ENCODE peak calls at places on chromosomes 4 and X, in five cellular contexts. One of them, this sample, is unnamed.

GRCh38 chrX:79182616-79183015 is 38.1 kb downstream of the GPR174 start:
- DNase-seq in mesothelial cell of epicardium: no peak
- DNase-seq in ureter: no peak
- DNase-seq in NCI-H1105: no peak
- DNase-seq in NCI-H1092: no peak
- DNase-seq in this sample: no peak

GRCh38 chr4:99436462-99436861 is 1.3 kb upstream of the ADH7 start:
- DNase-seq in mesothelial cell of epicardium: no peak
- DNase-seq in ureter: no peak
- DNase-seq in NCI-H1105: no peak
- DNase-seq in NCI-H1092: no peak
- DNase-seq in this sample: no peak

GRCh38 chrX:39814391-39814790 is 283.4 kb downstream of the BCOR start:
- DNase-seq in mesothelial cell of epicardium: no peak
- DNase-seq in ureter: no peak
- DNase-seq in NCI-H1105: no peak
- DNase-seq in NCI-H1092: peak; percentile 12
- DNase-seq in this sample: no peak

GRCh38 chr4:149291463-149291862 is 524.2 kb downstream of the IQCM start:
- DNase-seq in mesothelial cell of epicardium: no peak
- DNase-seq in ureter: no peak
- DNase-seq in NCI-H1105: no peak
- DNase-seq in NCI-H1092: no peak
- DNase-seq in this sample: no peak

GRCh38 chrX:153946910-153947769 is 2.7 kb upstream of the RENBP start:
- DNase-seq in mesothelial cell of epicardium: no peak
- DNase-seq in ureter: no peak
- DNase-seq in NCI-H1105: peak; percentile 83
- DNase-seq in NCI-H1092: peak; percentile 27
- DNase-seq in this sample: no peak

GRCh38 chrX:147838465-147839131 is 73.1 kb upstream of the FMR1 start:
- DNase-seq in mesothelial cell of epicardium: no peak
- DNase-seq in ureter: no peak
- DNase-seq in NCI-H1105: peak; percentile 37
- DNase-seq in NCI-H1092: no peak
- DNase-seq in this sample: no peak

GRCh38 chr4:155705664-155706063 is 39.0 kb downstream of the GUCY1A1 start:
- DNase-seq in mesothelial cell of epicardium: no peak
- DNase-seq in ureter: no peak
- DNase-seq in NCI-H1105: no peak
- DNase-seq in NCI-H1092: no peak
- DNase-seq in this sample: no peak

GRCh38 chrX:18428006-18428405 is 2.6 kb downstream of the CDKL5 start:
- DNase-seq in mesothelial cell of epicardium: no peak
- DNase-seq in ureter: no peak
- DNase-seq in NCI-H1105: no peak
- DNase-seq in NCI-H1092: no peak
- DNase-seq in this sample: no peak

GRCh38 chr4:94947681-94948108 is 189.9 kb downstream of the BMPR1B start:
- DNase-seq in mesothelial cell of epicardium: no peak
- DNase-seq in ureter: no peak
- DNase-seq in NCI-H1105: no peak
- DNase-seq in NCI-H1092: no peak
- DNase-seq in this sample: no peak

GRCh38 chrX:50762578-50762977 is 51.4 kb downstream of the SHROOM4 start:
- DNase-seq in mesothelial cell of epicardium: no peak
- DNase-seq in ureter: no peak
- DNase-seq in NCI-H1105: no peak
- DNase-seq in NCI-H1092: no peak
- DNase-seq in this sample: no peak

GRCh38 chrX:10054396-10054795 is 87.2 kb downstream of the CLDN34 start:
- DNase-seq in mesothelial cell of epicardium: no peak
- DNase-seq in ureter: no peak
- DNase-seq in NCI-H1105: no peak
- DNase-seq in NCI-H1092: no peak
- DNase-seq in this sample: peak; percentile 63

GRCh38 chr4:155973639-155974475 is 20.2 kb upstream of the CTSO start:
- DNase-seq in mesothelial cell of epicardium: no peak
- DNase-seq in ureter: no peak
- DNase-seq in NCI-H1105: no peak
- DNase-seq in NCI-H1092: no peak
- DNase-seq in this sample: no peak

GRCh38 chr4:38152721-38153412 is 192.7 kb downstream of the PTTG2 start:
- DNase-seq in mesothelial cell of epicardium: no peak
- DNase-seq in ureter: no peak
- DNase-seq in NCI-H1105: no peak
- DNase-seq in NCI-H1092: no peak
- DNase-seq in this sample: no peak

GRCh38 chr4:20281453-20281852 is 29.7 kb downstream of the SLIT2 start:
- DNase-seq in mesothelial cell of epicardium: no peak
- DNase-seq in ureter: no peak
- DNase-seq in NCI-H1105: no peak
- DNase-seq in NCI-H1092: no peak
- DNase-seq in this sample: no peak

GRCh38 chr4:140943887-140944515 is 187.8 kb upstream of the TBC1D9 start:
- DNase-seq in mesothelial cell of epicardium: no peak
- DNase-seq in ureter: no peak
- DNase-seq in NCI-H1105: no peak
- DNase-seq in NCI-H1092: no peak
- DNase-seq in this sample: no peak

GRCh38 chrX:13051529-13052172 is 7.2 kb upstream of the FAM9C start:
- DNase-seq in mesothelial cell of epicardium: no peak
- DNase-seq in ureter: no peak
- DNase-seq in NCI-H1105: no peak
- DNase-seq in NCI-H1092: no peak
- DNase-seq in this sample: no peak

GRCh38 chr4:172850838-172851237 is 317.8 kb upstream of the GALNT7 start:
- DNase-seq in mesothelial cell of epicardium: no peak
- DNase-seq in ureter: no peak
- DNase-seq in NCI-H1105: no peak
- DNase-seq in NCI-H1092: no peak
- DNase-seq in this sample: no peak

GRCh38 chr4:74874785-74875367 is 58.0 kb upstream of the PARM1 start:
- DNase-seq in mesothelial cell of epicardium: no peak
- DNase-seq in ureter: peak; percentile 73
- DNase-seq in NCI-H1105: peak; percentile 43
- DNase-seq in NCI-H1092: peak; percentile 29
- DNase-seq in this sample: no peak

GRCh38 chr4:21790437-21791029 is 158.0 kb downstream of the KCNIP4 start:
- DNase-seq in mesothelial cell of epicardium: no peak
- DNase-seq in ureter: no peak
- DNase-seq in NCI-H1105: no peak
- DNase-seq in NCI-H1092: no peak
- DNase-seq in this sample: no peak

GRCh38 chr4:71774136-71774535 is 9.7 kb downstream of the GC start:
- DNase-seq in mesothelial cell of epicardium: no peak
- DNase-seq in ureter: no peak
- DNase-seq in NCI-H1105: no peak
- DNase-seq in NCI-H1092: no peak
- DNase-seq in this sample: no peak